ENCODE peak calls at places on chromosomes 13 and 19, in seven cellular contexts. D is neural progenitor cell, P is GM23338, Q is hepatocyte, E is HCT116, Y is MM.1S, L is GM23248. R is an unnamed sample.

GRCh38 chr13:31068119-31068423 is 93.6 kb downstream of the HSPH1 start:
- DNase-seq in D (no peak), Q (no peak), E (no peak), L (no peak), Y (no peak), P (no peak), R (no peak)

GRCh38 chr13:109836629-109837607 is 50.5 kb upstream of the IRS2 start:
- DNase-seq in Q (peak), Y (no peak), D (no peak), E (no peak), L (no peak), P (no peak), R (no peak)

GRCh38 chr19:20162821-20163220 is 4.2 kb upstream of the ZNF486 start:
- DNase-seq in D (no peak), P (no peak), Q (no peak), L (no peak), E (no peak), Y (no peak), R (no peak)

GRCh38 chr19:46813570-46814358 is 25.4 kb upstream of the SLC1A5 start:
- DNase-seq in Q (no peak), L (no peak), P (no peak), Y (no peak), E (no peak), D (no peak), R (peak)

GRCh38 chr19:55242517-55242916 is 14.0 kb upstream of the TMEM86B start:
- DNase-seq in Y (no peak), D (no peak), E (no peak), P (no peak), L (no peak), Q (no peak), R (no peak)

GRCh38 chr19:44072543-44073401 is 813 bp downstream of the ZNF284 start:
- DNase-seq in E (no peak), Y (no peak), L (peak), Q (peak), P (peak), D (no peak), R (peak)

GRCh38 chr19:18279516-18280246 is 1.7 kb downstream of the JUND start:
- DNase-seq in D (peak), Q (peak), E (peak), Y (peak), P (peak), L (peak), R (peak)

GRCh38 chr13:99600318-99600717 is 99.0 kb downstream of the TM9SF2 start:
- DNase-seq in Q (no peak), P (peak), D (peak), Y (no peak), L (no peak), E (no peak), R (no peak)

GRCh38 chr19:14517446-14517839 is 754 bp downstream of the DNAJB1 start:
- DNase-seq in Q (no peak), P (no peak), D (no peak), E (no peak), Y (no peak), L (peak), R (no peak)

GRCh38 chr13:66635526-66635925 is 594.6 kb downstream of the PCDH9 start:
- DNase-seq in L (peak), D (no peak), E (no peak), Q (no peak), P (no peak), Y (no peak), R (peak)

GRCh38 chr13:35927554-35927953 is 203.6 kb downstream of the DCLK1 start:
- DNase-seq in P (no peak), Q (peak), E (no peak), Y (no peak), L (peak), D (no peak), R (no peak)

GRCh38 chr13:35925669-35926068 is 205.5 kb downstream of the DCLK1 start:
- DNase-seq in Q (no peak), E (no peak), P (no peak), L (no peak), D (no peak), Y (no peak), R (no peak)

GRCh38 chr13:35920816-35921215 is 210.4 kb downstream of the DCLK1 start:
- DNase-seq in Q (no peak), P (no peak), Y (no peak), D (no peak), E (no peak), L (no peak), R (no peak)

GRCh38 chr13:35926859-35927530 is 204.2 kb downstream of the DCLK1 start:
- DNase-seq in Q (no peak), D (no peak), Y (no peak), L (peak), E (no peak), P (no peak), R (no peak)

DNA sequence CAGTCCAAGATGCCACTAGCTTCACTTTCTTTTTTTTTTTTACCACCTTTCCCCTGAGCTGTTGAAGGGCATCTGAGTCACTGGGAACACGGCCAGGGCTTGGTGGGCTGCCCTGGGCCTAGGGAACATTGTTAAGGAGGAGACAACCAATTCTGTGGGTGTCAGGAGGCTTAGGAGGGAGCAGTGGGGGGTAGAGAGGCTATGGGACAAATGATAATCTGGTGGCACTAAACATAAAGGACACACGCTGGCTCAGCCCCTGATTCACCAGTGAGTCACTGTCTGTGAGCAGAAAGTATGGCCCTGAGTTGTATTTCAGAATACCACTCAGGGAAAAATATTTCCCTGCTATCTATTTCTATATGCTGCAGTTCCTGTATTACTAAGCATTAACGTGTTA is 207.8 kb downstream of the DCLK1 start:
- DNase-seq in E (peak), D (no peak), Y (no peak), P (no peak), L (peak), Q (no peak), R (peak)
- TF ChIP-seq EZH2phosphoT487 in E (no peak), D (no peak), Y (no peak), P (no peak), L (no peak), Q (no peak), R (no peak)

GRCh38 chr19:1155352-1156304 is 18.4 kb downstream of the SBNO2 start:
- DNase-seq in E (no peak), P (no peak), Q (no peak), D (no peak), L (peak), Y (no peak), R (no peak)
- H3K4me2 ChIP-seq in E (no peak), P (no peak), Q (peak), D (no peak), L (peak), Y (no peak), R (no peak)

GRCh38 chr19:35341565-35342225 is 6.0 kb upstream of the FFAR1 start:
- DNase-seq in Q (no peak), D (no peak), P (no peak), L (no peak), E (no peak), Y (no peak), R (no peak)

GRCh38 chr19:35342430-35342829 is 5.3 kb upstream of the FFAR1 start:
- DNase-seq in L (no peak), P (peak), D (no peak), Y (no peak), Q (no peak), E (no peak), R (no peak)

GRCh38 chr19:35337984-35338296 is 9.0 kb downstream of the CD22 start:
- DNase-seq in L (no peak), E (no peak), Q (no peak), P (no peak), D (no peak), Y (no peak), R (no peak)

GRCh38 chr19:35341006-35341405 is 6.7 kb upstream of the FFAR1 start:
- DNase-seq in Q (no peak), P (no peak), Y (no peak), E (no peak), D (no peak), L (no peak), R (no peak)

GRCh38 chr19:35340431-35340830 is 7.3 kb upstream of the FFAR1 start:
- DNase-seq in Y (no peak), Q (no peak), L (no peak), E (no peak), D (no peak), P (no peak), R (no peak)
- TF ChIP-seq EZH2 in Y (no peak), Q (no peak), L (no peak), E (no peak), D (no peak), P (no peak), R (no peak)

GRCh38 chr13:112619730-112620639 is 32.0 kb upstream of the TUBGCP3 start:
- DNase-seq in Q (peak), D (peak), P (peak), E (peak), L (no peak), Y (no peak), R (no peak)
- TF ChIP-seq EZH2phosphoT487 in Q (no peak), D (no peak), P (no peak), E (no peak), L (no peak), Y (no peak), R (no peak)

GRCh38 chr13:33007237-33007636 is 9.0 kb upstream of the KL start:
- DNase-seq in Y (no peak), E (no peak), D (no peak), P (no peak), L (no peak), Q (no peak), R (no peak)
- H3K4me2 ChIP-seq in Y (no peak), E (no peak), D (peak), P (no peak), L (no peak), Q (no peak), R (no peak)